ENCODE peak calls at places on chromosomes 3 and 15, in seven cellular contexts. S is CD8-positive, alpha-beta memory T cell; R is Peyer's patch; L is fibroblast of lung; U is tibial artery; M is PC-9; Q is SK-N-SH. H is an unnamed sample.
A peak's percentile ranks its signal among the peaks of the same experiment; 100 is the strongest.

GRCh38 chr15:27797765-27798164 is 301.4 kb downstream of the OCA2 start:
- DNase-seq in S (no peak), R (no peak), L (no peak), U (no peak), M (no peak), Q (no peak), H (no peak)

GRCh38 chr15:100330221-100330620 is 11.6 kb downstream of the ADAMTS17 start:
- DNase-seq in S (no peak), R (no peak), L (no peak), U (no peak), M (no peak), Q (no peak), H (peak; percentile 70)

GRCh38 chr15:70519004-70519365 is 244.4 kb downstream of the UACA start:
- DNase-seq in S (no peak), R (peak; percentile 23), L (no peak), U (no peak), M (no peak), Q (no peak), H (no peak)

GRCh38 chr3:98482717-98483482 is 14.6 kb upstream of the OR5K2 start:
- DNase-seq in S (no peak), R (no peak), L (no peak), U (no peak), M (peak; percentile 87), Q (no peak), H (no peak)

GRCh38 chr3:129686941-129687340 is 80.5 kb upstream of the PLXND1 start:
- DNase-seq in S (no peak), R (no peak), L (peak; percentile 19), U (no peak), M (peak; percentile 71), Q (no peak), H (no peak)

GRCh38 chr15:89206908-89207331 is 14.5 kb downstream of the RLBP1 start:
- DNase-seq in S (peak; percentile 47), R (peak; percentile 83), L (peak; percentile 50), U (peak; percentile 69), M (peak; percentile 55), Q (peak; percentile 93), H (peak; percentile 96)

GRCh38 chr15:77009646-77010311 is 14.9 kb downstream of the PSTPIP1 start:
- DNase-seq in S (no peak), R (no peak), L (no peak), U (no peak), M (no peak), Q (no peak), H (no peak)

GRCh38 chr3:196969001-196969659 is 497 bp upstream of the PIGZ start:
- DNase-seq in S (peak; percentile 24), R (peak; percentile 65), L (peak; percentile 6), U (no peak), M (no peak), Q (peak; percentile 79), H (peak; percentile 75)

GRCh38 chr15:67105065-67105951 is 39.9 kb downstream of the SMAD3 start:
- DNase-seq in S (no peak), R (peak; percentile 81), L (peak; percentile 99), U (peak; percentile 64), M (peak; percentile 96), Q (no peak), H (peak; percentile 67)

GRCh38 chr15:85757073-85757938 is 37.4 kb downstream of the KLHL25 start:
- DNase-seq in S (no peak), R (peak; percentile 39), L (no peak), U (no peak), M (no peak), Q (no peak), H (no peak)

GRCh38 chr3:127226451-127226850 is 33.5 kb downstream of the PRR23E start:
- DNase-seq in S (no peak), R (no peak), L (no peak), U (no peak), M (no peak), Q (no peak), H (no peak)

GRCh38 chr3:104916971-104917370 is 449.7 kb upstream of the ALCAM start:
- DNase-seq in S (no peak), R (no peak), L (no peak), U (no peak), M (no peak), Q (no peak), H (no peak)

GRCh38 chr3:125054436-125055164 is 1.2 kb downstream of the HEG1 start:
- DNase-seq in S (peak; percentile 54), R (peak; percentile 50), L (peak; percentile 53), U (no peak), M (no peak), Q (peak; percentile 61), H (peak; percentile 61)

GRCh38 chr15:62558640-62559039 is 393.6 kb upstream of the C2CD4B start:
- DNase-seq in S (no peak), R (no peak), L (no peak), U (no peak), M (no peak), Q (no peak), H (peak; percentile 64)

DNA sequence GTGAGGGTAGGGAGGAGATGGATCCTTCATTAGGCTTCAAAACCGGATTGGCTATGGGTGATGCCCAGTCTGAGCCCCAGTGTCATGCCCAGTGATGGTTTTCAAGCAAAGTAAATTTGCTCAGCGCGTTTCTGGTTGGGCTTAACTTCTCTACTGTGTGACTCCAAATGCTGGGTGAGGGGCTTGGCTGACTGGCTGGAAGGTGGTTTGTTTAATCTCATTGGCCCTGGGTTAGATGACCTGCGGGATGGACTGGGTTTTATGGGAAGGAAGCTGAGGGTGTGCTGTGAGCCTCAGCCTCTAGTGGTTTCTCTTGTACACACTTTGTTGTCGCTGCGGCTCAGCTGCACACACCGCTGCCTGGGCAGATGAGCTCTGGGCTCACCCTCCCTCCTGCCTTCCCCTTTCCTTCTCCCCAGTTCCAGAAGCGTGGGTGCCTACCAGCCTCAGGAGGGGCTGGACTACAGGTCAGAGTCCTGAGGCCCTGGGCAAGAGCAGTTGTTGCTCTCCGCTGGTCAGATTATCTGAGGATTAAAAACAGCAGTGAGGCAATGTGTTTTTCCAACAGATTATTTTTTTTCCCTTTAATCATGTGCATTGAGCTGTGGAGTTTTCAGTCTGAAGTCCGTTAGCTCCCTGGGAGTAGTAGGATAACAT is 18.6 kb downstream of the PDIA5 start:
- DNase-seq in S (no peak), R (no peak), L (no peak), U (no peak), M (no peak), Q (peak; percentile 68), H (peak; percentile 53)
- H3K4me1 ChIP-seq in S (peaks cover 4% of the 10 kb centered on the region), R (peaks cover 29% of the 10 kb centered on the region), L (peaks cover 24% of the 10 kb centered on the region), U (peaks cover 91% of the 10 kb centered on the region), M (no peaks in the 10 kb centered on the region), Q (peaks cover 40% of the 10 kb centered on the region), H (peaks cover 40% of the 10 kb centered on the region)

GRCh38 chr3:111924283-111924682 is 54.5 kb upstream of the ABHD10 start:
- DNase-seq in S (no peak), R (peak; percentile 48), L (no peak), U (peak; percentile 75), M (no peak), Q (no peak), H (no peak)

GRCh38 chr3:111919370-111920065 is 59.3 kb upstream of the ABHD10 start:
- DNase-seq in S (no peak), R (no peak), L (no peak), U (no peak), M (no peak), Q (no peak), H (peak; percentile 81)

GRCh38 chr3:111926266-111926676 is 52.6 kb upstream of the ABHD10 start:
- DNase-seq in S (no peak), R (no peak), L (no peak), U (no peak), M (peak; percentile 88), Q (no peak), H (no peak)

GRCh38 chr3:111923095-111923771 is 55.6 kb upstream of the ABHD10 start:
- DNase-seq in S (no peak), R (no peak), L (peak; percentile 47), U (no peak), M (peak; percentile 88), Q (no peak), H (no peak)

DNA sequence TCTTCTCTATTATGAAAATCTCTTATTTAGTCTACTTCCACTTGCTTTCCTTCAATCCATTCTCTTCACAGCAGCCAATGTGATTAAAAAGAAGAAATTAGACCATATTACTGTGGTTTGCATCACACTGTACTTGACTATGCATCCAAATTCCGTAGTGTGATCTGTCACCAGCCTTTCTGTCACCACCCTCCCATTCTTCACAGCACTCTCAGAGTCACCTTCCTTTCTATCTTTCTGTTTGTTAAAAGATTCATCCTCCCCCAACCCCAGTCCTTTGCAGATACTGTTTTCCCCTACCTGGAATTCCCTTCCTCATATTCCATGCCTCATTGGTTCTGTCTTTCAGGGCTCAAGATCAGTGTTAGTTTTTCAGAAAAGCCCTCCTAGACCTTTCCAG is 55.0 kb upstream of the ABHD10 start:
- DNase-seq in S (no peak), R (no peak), L (no peak), U (no peak), M (peak; percentile 49), Q (no peak), H (no peak)
- H3K27ac ChIP-seq in S (no peak overlapping the region), R (no peak overlapping the region), L (no peak overlapping the region), U (peak overlapping the region; percentile 75), M (peak overlapping the region; percentile 96), Q (no peak overlapping the region), H (no peak overlapping the region)

GRCh38 chr15:48077785-48078184 is 43.0 kb upstream of the SLC24A5 start:
- DNase-seq in S (no peak), R (no peak), L (no peak), U (no peak), M (no peak), Q (no peak), H (no peak)
- H3K4me1 ChIP-seq in S (no peaks in the 10 kb centered on the region), R (no peaks in the 10 kb centered on the region), L (no peaks in the 10 kb centered on the region), U (no peaks in the 10 kb centered on the region), M (no peaks in the 10 kb centered on the region), Q (no peaks in the 10 kb centered on the region), H (no peaks in the 10 kb centered on the region)

GRCh38 chr3:157311633-157312365 is 124.9 kb upstream of the PTX3 start:
- DNase-seq in S (no peak), R (no peak), L (peak; percentile 93), U (no peak), M (peak; percentile 43), Q (no peak), H (no peak)

GRCh38 chr3:157305392-157305791 is 131.3 kb upstream of the PTX3 start:
- DNase-seq in S (no peak), R (no peak), L (no peak), U (no peak), M (no peak), Q (no peak), H (no peak)

GRCh38 chr3:157312366-157312745 is 124.3 kb upstream of the PTX3 start:
- DNase-seq in S (no peak), R (no peak), L (peak; percentile 44), U (no peak), M (no peak), Q (no peak), H (no peak)

GRCh38 chr3:157313186-157313585 is 123.5 kb upstream of the PTX3 start:
- DNase-seq in S (no peak), R (no peak), L (no peak), U (no peak), M (no peak), Q (no peak), H (no peak)

DNA sequence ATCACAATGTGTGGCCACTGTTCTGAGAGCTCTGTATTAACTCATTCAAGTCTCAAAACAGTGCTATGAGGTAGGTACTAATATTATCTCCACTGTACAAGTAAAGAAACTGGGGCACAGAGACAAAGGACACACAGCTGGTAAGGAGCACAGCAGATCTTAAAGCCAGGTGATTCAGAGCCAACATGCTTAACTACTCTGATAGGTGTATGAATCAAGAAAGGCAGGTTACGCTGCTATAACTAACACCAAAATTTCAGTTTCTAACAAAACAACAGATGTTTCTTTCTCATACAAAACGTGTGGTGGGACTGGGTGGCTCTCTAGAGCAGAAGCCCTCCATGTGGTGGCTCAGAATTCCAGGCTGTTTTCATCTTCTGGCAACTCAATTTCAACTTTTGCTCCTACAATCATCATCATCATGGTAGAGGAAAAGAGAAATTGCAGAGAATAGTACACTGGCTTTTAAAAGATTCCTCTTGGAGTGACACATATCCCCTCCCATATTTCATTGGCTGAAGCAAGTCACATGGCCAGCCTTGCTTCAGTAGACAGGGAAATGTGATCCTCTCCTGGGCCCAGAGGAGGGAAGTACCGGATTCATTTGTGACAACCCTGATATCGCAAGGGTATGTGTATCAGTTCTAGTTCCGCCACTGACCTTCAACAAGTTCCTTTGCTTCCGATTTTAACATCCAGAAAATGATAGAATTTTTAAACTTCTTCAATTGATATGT is 126.2 kb upstream of the PTX3 start:
- DNase-seq in S (no peak), R (no peak), L (no peak), U (no peak), M (no peak), Q (no peak), H (no peak)
- H3K27ac ChIP-seq in S (no peak overlapping the region), R (no peak overlapping the region), L (no peak overlapping the region), U (no peak overlapping the region), M (no peak overlapping the region), Q (no peak overlapping the region), H (no peak overlapping the region)